ENCODE peak calls at places on chromosomes 16 and 17, in six cellular contexts. M is heart right ventricle, D is mesenchymal stem cell, A is GM23248, E is ovary, J is right cardiac atrium. S is an unnamed sample.

GRCh38 chr16:22300427-22301071 is 3.3 kb downstream of the POLR3E start:
- DNase-seq in E (no peak), A (peak), M (peak), J (peak), D (peak), S (peak)

GRCh38 chr16:15610369-15610871 is 32.5 kb downstream of the MARF1 start:
- DNase-seq in A (peak), J (no peak), D (peak), M (no peak), E (no peak), S (no peak)

GRCh38 chr16:57533618-57534336 is 2.6 kb downstream of the CCDC102A start:
- DNase-seq in J (no peak), M (peak), E (peak), D (no peak), A (peak), S (no peak)

GRCh38 chr16:81524382-81524781 is 79.8 kb downstream of the CMIP start:
- DNase-seq in M (no peak), D (no peak), J (no peak), A (no peak), E (no peak), S (no peak)

GRCh38 chr17:39099686-39100293 is 51.6 kb downstream of the PLXDC1 start:
- DNase-seq in D (peak), M (peak), E (peak), A (no peak), J (peak), S (no peak)

GRCh38 chr16:87931504-87931903 is 4.8 kb downstream of the CA5A start:
- DNase-seq in D (peak), M (no peak), A (no peak), E (peak), J (no peak), S (no peak)

GRCh38 chr16:56451753-56452689 is 667 bp downstream of the OGFOD1 start:
- DNase-seq in A (peak), E (no peak), D (peak), J (no peak), M (peak), S (no peak)

GRCh38 chr16:51321251-51321650 is 170.2 kb upstream of the SALL1 start:
- DNase-seq in A (peak), M (no peak), D (no peak), E (no peak), J (no peak), S (no peak)

GRCh38 chr16:67312450-67313118 is 14.0 kb downstream of the KCTD19 start:
- DNase-seq in A (no peak), M (no peak), E (no peak), J (no peak), D (peak), S (no peak)

GRCh38 chr16:12709807-12710206 is 93.9 kb downstream of the CPPED1 start:
- DNase-seq in D (no peak), J (no peak), E (no peak), A (no peak), M (no peak), S (no peak)

GRCh38 chr16:12375341-12375740 is 398.8 kb downstream of the SNX29 start:
- DNase-seq in E (no peak), M (no peak), A (peak), D (no peak), J (no peak), S (peak)

GRCh38 chr17:17736205-17737183 is 55.2 kb downstream of the RAI1 start:
- DNase-seq in M (no peak), A (no peak), D (peak), J (no peak), E (no peak), S (no peak)

GRCh38 chr17:17738901-17739300 is 57.6 kb downstream of the RAI1 start:
- DNase-seq in A (peak), E (no peak), M (peak), J (no peak), D (peak), S (no peak)

GRCh38 chr17:17740627-17741237 is 59.5 kb downstream of the RAI1 start:
- DNase-seq in M (no peak), D (no peak), E (peak), A (no peak), J (no peak), S (peak)

GRCh38 chr17:17739388-17740066 is 58.3 kb downstream of the RAI1 start:
- DNase-seq in M (no peak), D (peak), J (peak), E (peak), A (peak), S (peak)

GRCh38 chr17:17737938-17738894 is 57.0 kb downstream of the RAI1 start:
- DNase-seq in E (peak), M (no peak), J (no peak), D (peak), A (no peak), S (no peak)
- H3K27ac ChIP-seq in E (peak), M (peak), J (peak), D (peak), A (no peak), S (peak)

DNA sequence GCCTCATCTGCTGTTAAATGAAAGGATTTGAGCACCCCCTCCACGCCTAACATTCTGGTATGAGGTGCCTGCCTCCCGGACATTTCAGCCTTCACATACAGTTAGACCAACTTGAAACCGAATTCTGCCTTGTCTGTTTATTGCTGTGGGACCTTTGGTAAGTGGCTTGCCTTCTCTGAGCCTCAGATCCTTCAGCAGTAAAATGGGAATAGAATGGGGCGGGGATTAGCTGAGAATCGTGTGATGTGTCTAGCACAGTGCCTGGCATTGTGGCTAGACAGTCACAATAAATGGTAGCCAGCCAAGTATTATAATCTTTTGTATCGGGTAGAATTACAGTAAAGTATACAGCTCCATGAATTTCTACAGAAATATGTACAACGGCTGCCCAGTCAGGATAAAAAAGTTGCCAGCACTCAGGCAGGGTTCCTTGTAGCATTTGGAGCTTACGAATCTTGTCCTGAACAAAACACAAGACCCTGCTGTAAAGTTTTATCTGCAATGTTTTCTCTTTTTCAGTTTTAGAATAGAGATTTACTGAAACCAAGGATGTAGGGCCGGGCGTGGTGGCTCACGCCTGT is 781 bp downstream of the TMC7 start:
- DNase-seq in E (no peak), J (no peak), A (no peak), D (no peak), M (no peak), S (peak)
- H3K27ac ChIP-seq in E (no peak), J (no peak), A (no peak), D (no peak), M (peak), S (peak)

GRCh38 chr16:4467916-4468315 is 6.5 kb downstream of the NMRAL1 start:
- DNase-seq in D (no peak), M (no peak), J (no peak), A (no peak), E (no peak), S (no peak)

GRCh38 chr16:4460936-4461249 is 13.5 kb downstream of the NMRAL1 start:
- DNase-seq in J (no peak), A (no peak), D (no peak), E (no peak), M (no peak), S (no peak)

GRCh38 chr16:4465977-4466779 is 8.2 kb downstream of the NMRAL1 start:
- DNase-seq in E (no peak), A (no peak), J (peak), D (no peak), M (peak), S (no peak)

GRCh38 chr16:4461250-4462085 is 13.0 kb downstream of the NMRAL1 start:
- DNase-seq in D (no peak), J (no peak), A (no peak), M (no peak), E (no peak), S (peak)

DNA sequence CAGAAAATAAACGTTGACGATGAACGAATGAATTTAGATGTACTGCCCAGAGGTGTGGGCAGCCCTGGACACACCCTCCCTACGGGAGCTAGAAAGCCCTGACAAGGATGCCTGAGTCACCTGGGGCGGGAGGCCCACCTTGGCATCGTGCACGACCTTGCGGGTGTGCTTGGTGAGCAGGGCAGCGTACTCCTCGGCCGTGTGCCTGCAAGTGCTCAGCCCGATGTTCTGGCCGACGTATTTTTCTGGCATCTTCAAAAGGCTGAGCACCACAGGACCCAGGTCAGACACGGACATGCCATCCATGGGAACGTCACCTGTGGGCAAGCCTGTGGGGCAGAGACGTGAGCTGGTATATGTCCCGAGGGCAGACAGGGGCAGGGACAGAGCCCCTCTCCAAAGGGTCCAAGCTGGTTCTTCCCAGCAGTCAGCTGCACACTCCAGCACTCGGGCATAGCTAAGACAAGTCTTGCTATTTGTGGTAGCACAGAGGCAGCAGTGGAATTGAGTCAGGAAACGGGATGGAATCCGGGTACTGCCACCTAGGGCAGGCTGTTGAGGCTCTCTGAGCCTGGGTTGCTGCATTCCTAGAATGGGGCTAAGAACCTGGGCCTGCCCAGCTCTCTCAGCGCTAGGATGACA is 10.8 kb downstream of the NMRAL1 start:
- DNase-seq in M (no peak), E (no peak), J (no peak), A (no peak), D (no peak), S (no peak)
- H3K27ac ChIP-seq in M (no peak), E (no peak), J (no peak), A (peak), D (peak), S (no peak)

DNA sequence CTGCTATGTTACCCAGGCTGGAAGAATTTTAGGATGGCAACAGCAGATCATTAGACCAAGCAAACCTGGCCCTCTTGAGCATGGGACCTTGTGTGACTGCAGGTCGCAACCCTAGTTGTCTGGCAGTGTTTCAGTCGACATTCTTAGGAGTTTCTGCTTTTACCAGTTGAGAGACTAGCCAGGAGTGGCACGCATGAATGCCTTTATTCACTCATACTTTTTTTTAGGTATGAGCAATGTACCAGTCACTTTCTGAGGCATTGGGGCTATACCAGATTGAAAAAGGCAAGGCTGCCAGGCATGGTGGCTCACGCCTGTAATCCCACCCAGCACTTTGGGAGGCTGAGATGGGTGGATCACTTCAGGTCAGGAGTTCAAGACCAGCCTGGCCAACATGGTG is 28.2 kb upstream of the HAS3 start:
- DNase-seq in J (no peak), A (peak), E (no peak), M (no peak), D (no peak), S (no peak)
- H3K27ac ChIP-seq in J (no peak), A (no peak), E (no peak), M (no peak), D (peak), S (no peak)

DNA sequence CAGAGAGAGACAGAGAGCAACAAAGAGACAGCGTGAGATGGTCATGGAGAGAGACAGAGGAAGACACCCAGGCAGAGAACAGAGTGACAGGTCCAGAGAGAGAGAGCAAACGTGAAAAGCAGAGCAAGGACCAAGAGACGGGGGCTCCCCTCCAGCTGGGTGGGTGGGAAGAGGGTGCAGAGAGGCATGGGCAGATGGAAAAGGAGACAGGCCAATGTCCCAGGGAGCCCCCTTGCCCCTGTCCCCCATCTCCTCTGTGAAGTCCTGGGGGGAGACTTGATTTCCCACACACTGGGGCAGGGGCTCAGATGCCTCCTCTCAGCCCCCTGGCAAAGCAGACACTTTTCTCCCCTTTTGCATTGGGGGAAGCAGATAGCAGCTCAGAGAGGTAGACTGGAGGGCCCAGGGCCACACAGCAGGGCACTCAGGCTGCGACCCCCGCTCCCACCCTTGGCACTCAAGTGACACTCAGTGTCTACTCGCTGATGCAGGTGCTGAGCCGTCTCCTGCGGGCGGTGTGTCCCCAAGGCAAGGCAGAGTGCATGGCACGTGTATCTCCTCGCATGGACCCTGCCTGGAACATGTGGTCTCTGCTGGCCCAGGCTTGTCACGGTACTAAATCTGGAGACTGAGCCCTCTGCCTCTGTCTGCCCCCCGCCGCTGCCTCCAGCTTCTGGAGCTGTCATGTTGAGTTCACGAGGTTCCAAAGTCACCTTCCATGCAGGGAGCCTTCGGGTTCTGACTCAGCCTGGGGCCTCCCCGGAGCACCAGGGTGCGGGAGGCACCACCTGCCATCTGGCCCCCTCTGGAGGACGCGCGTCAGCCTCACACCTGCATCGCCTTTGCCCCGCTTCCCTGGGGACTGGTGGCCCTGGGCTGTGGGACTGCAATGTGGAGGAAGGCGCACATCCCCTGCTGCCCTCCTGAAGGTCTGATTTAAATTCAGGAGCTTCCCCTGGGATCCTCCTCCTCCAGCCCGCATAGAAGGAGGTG is 215.9 kb upstream of the GSE1 start:
- DNase-seq in D (peak), E (peak), A (no peak), J (peak), M (no peak), S (no peak)
- H3K27ac ChIP-seq in D (no peak), E (no peak), A (peak), J (no peak), M (no peak), S (no peak)

GRCh38 chr17:82332669-82333278 is 792 bp downstream of the SECTM1 start:
- DNase-seq in D (peak), J (peak), A (peak), E (peak), M (no peak), S (no peak)
- H3K27ac ChIP-seq in D (no peak), J (no peak), A (no peak), E (no peak), M (no peak), S (no peak)

S was measured in substantia nigra.